ENCODE peak calls at places on chromosomes 1 and 21, in four cellular contexts. One of them, this sample, is unnamed.

GRCh38 chr1:19596065-19596718 is 47.9 kb upstream of the NBL1 start:
- DNase-seq in cardiac muscle cell: no peak
- DNase-seq in SJSA1: no peak
- DNase-seq in endothelial cell of umbilical vein: no peak
- DNase-seq in this sample: no peak

GRCh38 chr1:44810101-44810761 is 1.9 kb downstream of the BTBD19 start:
- DNase-seq in cardiac muscle cell: no peak
- DNase-seq in SJSA1: no peak
- DNase-seq in endothelial cell of umbilical vein: peak; percentile 32
- DNase-seq in this sample: peak; percentile 61

GRCh38 chr1:3174487-3175247 is 105.7 kb downstream of the PRDM16 start:
- DNase-seq in cardiac muscle cell: peak; percentile 44
- DNase-seq in SJSA1: no peak
- DNase-seq in endothelial cell of umbilical vein: no peak
- DNase-seq in this sample: peak; percentile 41

GRCh38 chr1:118981436-118981835 is 6.7 kb downstream of the TBX15 start:
- DNase-seq in cardiac muscle cell: no peak
- DNase-seq in SJSA1: peak; percentile 69
- DNase-seq in endothelial cell of umbilical vein: no peak
- DNase-seq in this sample: no peak

GRCh38 chr1:39529901-39530535 is 38.6 kb downstream of the BMP8A start:
- DNase-seq in cardiac muscle cell: no peak
- DNase-seq in SJSA1: no peak
- DNase-seq in endothelial cell of umbilical vein: no peak
- DNase-seq in this sample: no peak

GRCh38 chr1:43274125-43274803 is 4.5 kb downstream of the TMEM125 start:
- DNase-seq in cardiac muscle cell: no peak
- DNase-seq in SJSA1: no peak
- DNase-seq in endothelial cell of umbilical vein: peak; percentile 52
- DNase-seq in this sample: no peak

GRCh38 chr1:55813619-55814018 is 598.5 kb upstream of the USP24 start:
- DNase-seq in cardiac muscle cell: peak; percentile 12
- DNase-seq in SJSA1: no peak
- DNase-seq in endothelial cell of umbilical vein: no peak
- DNase-seq in this sample: peak; percentile 32

GRCh38 chr1:115980998-115981993 is 5.0 kb downstream of the SLC22A15 start:
- DNase-seq in cardiac muscle cell: peak; percentile 62
- DNase-seq in SJSA1: peak; percentile 36
- DNase-seq in endothelial cell of umbilical vein: peak; percentile 41
- DNase-seq in this sample: no peak

GRCh38 chr1:10283318-10283984 is 73.1 kb downstream of the KIF1B start:
- DNase-seq in cardiac muscle cell: no peak
- DNase-seq in SJSA1: no peak
- DNase-seq in endothelial cell of umbilical vein: no peak
- DNase-seq in this sample: no peak

GRCh38 chr1:247905899-247906503 is 10.6 kb downstream of the OR2W3 start:
- DNase-seq in cardiac muscle cell: no peak
- DNase-seq in SJSA1: no peak
- DNase-seq in endothelial cell of umbilical vein: no peak
- DNase-seq in this sample: no peak
- H3K4me3 ChIP-seq in cardiac muscle cell: no peak overlapping the region
- H3K4me3 ChIP-seq in SJSA1: no peak overlapping the region
- H3K4me3 ChIP-seq in endothelial cell of umbilical vein: no peak overlapping the region
- H3K4me3 ChIP-seq in this sample: no peak overlapping the region

GRCh38 chr1:8420318-8420717 is 102.4 kb downstream of the SLC45A1 start:
- DNase-seq in cardiac muscle cell: no peak
- DNase-seq in SJSA1: no peak
- DNase-seq in endothelial cell of umbilical vein: no peak
- DNase-seq in this sample: no peak
- H3K4me3 ChIP-seq in cardiac muscle cell: no peak overlapping the region
- H3K4me3 ChIP-seq in SJSA1: no peak overlapping the region
- H3K4me3 ChIP-seq in endothelial cell of umbilical vein: no peak overlapping the region
- H3K4me3 ChIP-seq in this sample: peak overlapping the region; percentile 72

GRCh38 chr1:234963904-234964702 is 164.5 kb downstream of the TOMM20 start:
- DNase-seq in cardiac muscle cell: peak; percentile 35
- DNase-seq in SJSA1: no peak
- DNase-seq in endothelial cell of umbilical vein: peak; percentile 33
- DNase-seq in this sample: no peak
- H3K4me3 ChIP-seq in cardiac muscle cell: no peak overlapping the region
- H3K4me3 ChIP-seq in SJSA1: no peak overlapping the region
- H3K4me3 ChIP-seq in endothelial cell of umbilical vein: no peak overlapping the region
- H3K4me3 ChIP-seq in this sample: no peak overlapping the region

GRCh38 chr1:76450229-76450628 is 375.7 kb downstream of the ST6GALNAC3 start:
- DNase-seq in cardiac muscle cell: no peak
- DNase-seq in SJSA1: no peak
- DNase-seq in endothelial cell of umbilical vein: no peak
- DNase-seq in this sample: no peak
- H3K4me3 ChIP-seq in cardiac muscle cell: no peak overlapping the region
- H3K4me3 ChIP-seq in SJSA1: no peak overlapping the region
- H3K4me3 ChIP-seq in endothelial cell of umbilical vein: no peak overlapping the region
- H3K4me3 ChIP-seq in this sample: no peak overlapping the region

DNA sequence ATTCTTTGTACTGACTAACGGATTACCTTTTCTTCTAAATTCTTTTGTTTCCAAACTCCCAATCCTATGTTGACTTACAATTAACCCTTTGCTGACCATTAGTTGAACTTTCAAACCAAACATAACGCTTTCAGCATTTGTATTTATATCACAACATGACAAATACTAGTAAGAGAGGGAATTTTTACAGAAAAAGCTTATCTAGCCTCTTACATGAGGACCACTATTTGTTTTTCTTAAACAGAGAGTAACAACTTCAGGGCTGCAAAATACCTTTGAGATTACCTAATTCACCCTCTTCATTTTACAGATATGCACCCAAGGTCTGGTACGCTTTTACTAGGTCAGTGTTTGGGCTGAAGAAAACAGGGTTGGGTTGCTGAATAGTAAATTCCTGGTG is 45.0 kb upstream of the CXADR start:
- DNase-seq in cardiac muscle cell: no peak
- DNase-seq in SJSA1: no peak
- DNase-seq in endothelial cell of umbilical vein: no peak
- DNase-seq in this sample: no peak
- H3K4me3 ChIP-seq in cardiac muscle cell: peak overlapping the region; percentile 16
- H3K4me3 ChIP-seq in SJSA1: no peak overlapping the region
- H3K4me3 ChIP-seq in endothelial cell of umbilical vein: no peak overlapping the region
- H3K4me3 ChIP-seq in this sample: no peak overlapping the region

GRCh38 chr1:25561426-25562100 is 18.2 kb downstream of the LDLRAP1 start:
- DNase-seq in cardiac muscle cell: no peak
- DNase-seq in SJSA1: no peak
- DNase-seq in endothelial cell of umbilical vein: peak; percentile 34
- DNase-seq in this sample: no peak

GRCh38 chr1:25563330-25564215 is 20.2 kb downstream of the LDLRAP1 start:
- DNase-seq in cardiac muscle cell: no peak
- DNase-seq in SJSA1: no peak
- DNase-seq in endothelial cell of umbilical vein: no peak
- DNase-seq in this sample: no peak

GRCh38 chr1:25562928-25563283 is 19.5 kb downstream of the LDLRAP1 start:
- DNase-seq in cardiac muscle cell: no peak
- DNase-seq in SJSA1: no peak
- DNase-seq in endothelial cell of umbilical vein: no peak
- DNase-seq in this sample: no peak

GRCh38 chr1:25560788-25561187 is 17.4 kb downstream of the LDLRAP1 start:
- DNase-seq in cardiac muscle cell: no peak
- DNase-seq in SJSA1: no peak
- DNase-seq in endothelial cell of umbilical vein: no peak
- DNase-seq in this sample: no peak

GRCh38 chr1:25562101-25562927 is 18.9 kb downstream of the LDLRAP1 start:
- DNase-seq in cardiac muscle cell: no peak
- DNase-seq in SJSA1: no peak
- DNase-seq in endothelial cell of umbilical vein: no peak
- DNase-seq in this sample: no peak
- H3K4me3 ChIP-seq in cardiac muscle cell: no peak overlapping the region
- H3K4me3 ChIP-seq in SJSA1: no peak overlapping the region
- H3K4me3 ChIP-seq in endothelial cell of umbilical vein: no peak overlapping the region
- H3K4me3 ChIP-seq in this sample: no peak overlapping the region

GRCh38 chr1:85612704-85613361 is 32.3 kb downstream of the CCN1 start:
- DNase-seq in cardiac muscle cell: peak; percentile 74
- DNase-seq in SJSA1: peak; percentile 93
- DNase-seq in endothelial cell of umbilical vein: peak; percentile 24
- DNase-seq in this sample: peak; percentile 11
- H3K4me3 ChIP-seq in cardiac muscle cell: no peak overlapping the region
- H3K4me3 ChIP-seq in SJSA1: no peak overlapping the region
- H3K4me3 ChIP-seq in endothelial cell of umbilical vein: no peak overlapping the region
- H3K4me3 ChIP-seq in this sample: no peak overlapping the region

GRCh38 chr1:182032251-182032650 is 29.3 kb downstream of the ZNF648 start:
- DNase-seq in cardiac muscle cell: no peak
- DNase-seq in SJSA1: no peak
- DNase-seq in endothelial cell of umbilical vein: no peak
- DNase-seq in this sample: no peak

GRCh38 chr1:182029379-182030331 is 31.9 kb downstream of the ZNF648 start:
- DNase-seq in cardiac muscle cell: peak; percentile 99
- DNase-seq in SJSA1: peak; percentile 71
- DNase-seq in endothelial cell of umbilical vein: peak; percentile 85
- DNase-seq in this sample: peak; percentile 94

DNA sequence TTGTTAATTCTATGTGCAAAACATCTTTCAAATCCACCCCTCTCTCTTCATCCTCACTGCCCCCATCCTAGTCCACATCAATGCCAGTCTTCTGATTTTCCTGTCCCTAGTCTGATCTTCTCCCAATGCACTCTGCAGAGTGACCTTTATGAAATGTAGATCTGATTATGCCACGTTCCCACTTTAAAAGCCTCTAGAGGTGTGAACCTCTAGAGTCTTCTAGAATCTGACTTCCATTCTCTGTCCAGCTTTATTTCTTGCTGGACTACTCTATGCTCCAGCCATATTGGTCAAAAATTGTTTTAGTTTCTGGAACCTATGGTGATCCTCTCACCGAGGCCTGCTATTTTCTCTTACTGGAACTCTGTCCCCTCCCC is 32.5 kb downstream of the ZNF648 start:
- DNase-seq in cardiac muscle cell: no peak
- DNase-seq in SJSA1: no peak
- DNase-seq in endothelial cell of umbilical vein: no peak
- DNase-seq in this sample: no peak
- H3K4me3 ChIP-seq in cardiac muscle cell: peak overlapping the region; percentile 46
- H3K4me3 ChIP-seq in SJSA1: peak overlapping the region; percentile 46
- H3K4me3 ChIP-seq in endothelial cell of umbilical vein: no peak overlapping the region
- H3K4me3 ChIP-seq in this sample: peak overlapping the region; percentile 56

DNA sequence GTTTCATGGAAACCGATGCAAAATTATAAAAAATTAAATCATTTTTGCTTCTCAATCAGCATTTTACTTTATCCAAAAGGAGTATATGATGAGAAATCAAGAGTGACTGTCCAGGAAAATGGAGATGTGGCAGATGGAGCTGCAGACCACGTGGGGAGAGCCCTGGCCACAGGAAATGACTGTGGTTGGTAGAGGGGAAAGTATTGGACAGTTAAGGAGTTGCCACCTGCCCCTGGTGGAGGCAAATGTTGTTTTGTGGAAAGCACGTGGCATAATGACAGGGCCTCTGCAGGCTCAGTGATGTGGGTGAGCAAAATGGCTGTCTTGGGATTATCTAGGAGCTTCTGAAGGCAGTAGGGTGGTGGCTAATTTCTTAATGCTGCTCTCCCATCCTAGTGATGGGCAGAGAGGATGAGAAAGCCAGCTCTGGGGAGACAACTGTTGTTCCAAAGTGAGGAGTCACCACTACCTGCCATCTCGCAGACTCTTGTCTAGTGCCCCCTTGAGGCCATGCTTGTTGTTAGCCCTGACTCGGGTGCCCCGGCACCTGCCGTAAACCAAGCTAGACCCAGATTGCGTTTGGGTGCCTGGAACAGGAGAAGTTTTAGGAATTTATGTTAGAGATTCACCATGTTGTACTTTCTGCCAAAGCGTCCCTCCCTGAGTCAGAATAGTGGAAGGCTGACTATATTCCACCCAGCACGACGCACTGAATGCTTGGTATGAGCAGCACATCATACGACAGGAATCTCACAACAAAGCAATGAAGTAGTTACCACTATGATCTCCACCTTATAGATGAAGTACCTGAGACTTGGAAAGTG is 144.0 kb downstream of the ROR1 start:
- DNase-seq in cardiac muscle cell: no peak
- DNase-seq in SJSA1: no peak
- DNase-seq in endothelial cell of umbilical vein: no peak
- DNase-seq in this sample: no peak
- H3K4me3 ChIP-seq in cardiac muscle cell: no peak overlapping the region
- H3K4me3 ChIP-seq in SJSA1: no peak overlapping the region
- H3K4me3 ChIP-seq in endothelial cell of umbilical vein: no peak overlapping the region
- H3K4me3 ChIP-seq in this sample: no peak overlapping the region

DNA sequence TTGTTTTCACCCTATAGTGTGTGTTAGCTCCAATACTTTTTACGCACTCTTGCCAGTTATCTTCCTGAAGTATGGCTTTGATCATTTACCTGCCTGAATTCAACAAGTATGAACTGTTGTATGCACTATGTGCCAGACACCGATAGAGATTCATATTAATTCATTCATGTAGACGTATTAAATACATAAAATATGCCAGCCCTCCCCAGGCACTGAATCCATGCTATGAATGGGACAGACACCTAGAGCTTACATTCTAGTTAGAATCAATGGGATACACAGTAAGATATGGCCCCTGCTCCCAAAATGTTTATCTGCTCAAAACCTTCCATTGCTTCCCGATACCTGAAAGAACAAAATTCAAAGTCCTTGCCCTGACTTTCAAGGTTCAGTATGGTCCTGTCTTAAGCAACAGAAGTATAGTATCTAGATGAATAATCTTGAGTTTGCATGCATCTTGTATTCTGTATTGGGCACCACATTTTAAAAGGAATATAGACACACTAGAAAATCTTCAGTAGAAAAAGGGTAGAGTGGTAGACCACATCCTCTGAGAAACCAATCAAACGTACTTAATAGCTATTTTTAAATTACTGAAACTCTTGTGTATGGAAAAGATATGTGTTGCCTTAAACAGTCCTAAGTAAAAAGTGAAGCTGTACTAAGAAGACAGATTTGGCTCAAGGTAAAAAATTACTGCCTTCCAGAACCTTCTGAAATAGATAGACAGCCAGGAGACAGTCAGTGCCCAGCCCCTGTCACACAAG is 2.9 kb downstream of the CTXND2 start:
- DNase-seq in cardiac muscle cell: no peak
- DNase-seq in SJSA1: no peak
- DNase-seq in endothelial cell of umbilical vein: no peak
- DNase-seq in this sample: no peak
- H3K4me3 ChIP-seq in cardiac muscle cell: no peak overlapping the region
- H3K4me3 ChIP-seq in SJSA1: no peak overlapping the region
- H3K4me3 ChIP-seq in endothelial cell of umbilical vein: no peak overlapping the region
- H3K4me3 ChIP-seq in this sample: no peak overlapping the region